ENCODE peak calls at places on chromosomes 16 and 17, in five cellular contexts. One of them, this sample, is unnamed.

GRCh38 chr17:14776791-14777190 is 475.9 kb downstream of the HS3ST3B1 start:
- DNase-seq in B cell: no peak
- DNase-seq in mammary epithelial cell: peak; percentile 98
- DNase-seq in fibroblast of pulmonary artery: no peak
- DNase-seq in body of pancreas: no peak
- DNase-seq in this sample: no peak

GRCh38 chr16:48041861-48042435 is 113.8 kb downstream of the ABCC12 start:
- DNase-seq in B cell: no peak
- DNase-seq in mammary epithelial cell: peak; percentile 11
- DNase-seq in fibroblast of pulmonary artery: no peak
- DNase-seq in body of pancreas: no peak
- DNase-seq in this sample: no peak

GRCh38 chr17:73760186-73760758 is 116.0 kb upstream of the SDK2 start:
- DNase-seq in B cell: no peak
- DNase-seq in mammary epithelial cell: no peak
- DNase-seq in fibroblast of pulmonary artery: no peak
- DNase-seq in body of pancreas: no peak
- DNase-seq in this sample: no peak

GRCh38 chr17:1709971-1710806 is at the start of gene TLCD2:
- DNase-seq in B cell: no peak
- DNase-seq in mammary epithelial cell: peak; percentile 60
- DNase-seq in fibroblast of pulmonary artery: peak; percentile 65
- DNase-seq in body of pancreas: peak; percentile 68
- DNase-seq in this sample: peak; percentile 54

GRCh38 chr16:149024-149675 is 3.3 kb upstream of the HBZ start:
- DNase-seq in B cell: no peak
- DNase-seq in mammary epithelial cell: no peak
- DNase-seq in fibroblast of pulmonary artery: no peak
- DNase-seq in body of pancreas: no peak
- DNase-seq in this sample: no peak

GRCh38 chr17:2690165-2691068 is 21.1 kb downstream of the CLUH start:
- DNase-seq in B cell: no peak
- DNase-seq in mammary epithelial cell: no peak
- DNase-seq in fibroblast of pulmonary artery: no peak
- DNase-seq in body of pancreas: no peak
- DNase-seq in this sample: peak; percentile 39

GRCh38 chr16:11700264-11701029 is 32.2 kb downstream of the SNN start:
- DNase-seq in B cell: no peak
- DNase-seq in mammary epithelial cell: no peak
- DNase-seq in fibroblast of pulmonary artery: peak; percentile 37
- DNase-seq in body of pancreas: no peak
- DNase-seq in this sample: no peak

GRCh38 chr17:29590979-29591736 is 1.7 kb upstream of the GIT1 start:
- DNase-seq in B cell: no peak
- DNase-seq in mammary epithelial cell: no peak
- DNase-seq in fibroblast of pulmonary artery: peak; percentile 49
- DNase-seq in body of pancreas: no peak
- DNase-seq in this sample: peak; percentile 63

GRCh38 chr16:85337910-85338637 is 225.8 kb upstream of the CIBAR2 start:
- DNase-seq in B cell: no peak
- DNase-seq in mammary epithelial cell: no peak
- DNase-seq in fibroblast of pulmonary artery: no peak
- DNase-seq in body of pancreas: no peak
- DNase-seq in this sample: no peak

GRCh38 chr17:39404542-39405378 is 3.3 kb upstream of the FBXL20 start:
- DNase-seq in B cell: no peak
- DNase-seq in mammary epithelial cell: peak; percentile 83
- DNase-seq in fibroblast of pulmonary artery: peak; percentile 86
- DNase-seq in body of pancreas: no peak
- DNase-seq in this sample: no peak

GRCh38 chr17:68910256-68910705 is 44.9 kb downstream of the ABCA8 start:
- DNase-seq in B cell: no peak
- DNase-seq in mammary epithelial cell: peak; percentile 5
- DNase-seq in fibroblast of pulmonary artery: peak; percentile 40
- DNase-seq in body of pancreas: no peak
- DNase-seq in this sample: no peak

GRCh38 chr17:69047368-69048263 is 13.1 kb downstream of the ABCA9 start:
- DNase-seq in B cell: no peak
- DNase-seq in mammary epithelial cell: peak; percentile 52
- DNase-seq in fibroblast of pulmonary artery: peak; percentile 99
- DNase-seq in body of pancreas: peak; percentile 80
- DNase-seq in this sample: no peak

GRCh38 chr17:75843577-75844529 is at the start of gene UNC13D:
- DNase-seq in B cell: peak; percentile 66
- DNase-seq in mammary epithelial cell: peak; percentile 27
- DNase-seq in fibroblast of pulmonary artery: no peak
- DNase-seq in body of pancreas: peak; percentile 42
- DNase-seq in this sample: peak; percentile 81

GRCh38 chr16:88633684-88634140 is 4.7 kb upstream of the IL17C start:
- DNase-seq in B cell: no peak
- DNase-seq in mammary epithelial cell: peak; percentile 24
- DNase-seq in fibroblast of pulmonary artery: peak; percentile 31
- DNase-seq in body of pancreas: no peak
- DNase-seq in this sample: peak; percentile 88

GRCh38 chr17:4556996-4557395 is 1.8 kb upstream of the MYBBP1A start:
- DNase-seq in B cell: no peak
- DNase-seq in mammary epithelial cell: no peak
- DNase-seq in fibroblast of pulmonary artery: no peak
- DNase-seq in body of pancreas: no peak
- DNase-seq in this sample: no peak

GRCh38 chr17:59786536-59787319 is 79.3 kb downstream of the VMP1 start:
- DNase-seq in B cell: peak; percentile 90
- DNase-seq in mammary epithelial cell: peak; percentile 100
- DNase-seq in fibroblast of pulmonary artery: peak; percentile 100
- DNase-seq in body of pancreas: peak; percentile 58
- DNase-seq in this sample: peak; percentile 69

GRCh38 chr17:56806949-56807348 is 26.8 kb downstream of the C17orf67 start:
- DNase-seq in B cell: no peak
- DNase-seq in mammary epithelial cell: no peak
- DNase-seq in fibroblast of pulmonary artery: no peak
- DNase-seq in body of pancreas: no peak
- DNase-seq in this sample: no peak
- TF ChIP-seq CTCF in B cell: no peak
- TF ChIP-seq CTCF in mammary epithelial cell: no peak
- TF ChIP-seq CTCF in fibroblast of pulmonary artery: no peak
- TF ChIP-seq CTCF in body of pancreas: no peak
- TF ChIP-seq CTCF in this sample: no peak

GRCh38 chr17:8753976-8754440 is 4.3 kb downstream of the SPDYE4 start:
- DNase-seq in B cell: no peak
- DNase-seq in mammary epithelial cell: peak; percentile 20
- DNase-seq in fibroblast of pulmonary artery: peak; percentile 28
- DNase-seq in body of pancreas: no peak
- DNase-seq in this sample: peak; percentile 60
- TF ChIP-seq CTCF in B cell: peak; percentile 37
- TF ChIP-seq CTCF in mammary epithelial cell: peak; percentile 56
- TF ChIP-seq CTCF in fibroblast of pulmonary artery: peak; percentile 47
- TF ChIP-seq CTCF in body of pancreas: peak; percentile 40
- TF ChIP-seq CTCF in this sample: no peak

GRCh38 chr17:58312824-58313223 is 15.8 kb downstream of the TSPOAP1 start:
- DNase-seq in B cell: no peak
- DNase-seq in mammary epithelial cell: no peak
- DNase-seq in fibroblast of pulmonary artery: no peak
- DNase-seq in body of pancreas: no peak
- DNase-seq in this sample: no peak
- TF ChIP-seq CTCF in B cell: no peak
- TF ChIP-seq CTCF in mammary epithelial cell: no peak
- TF ChIP-seq CTCF in fibroblast of pulmonary artery: no peak
- TF ChIP-seq CTCF in body of pancreas: no peak
- TF ChIP-seq CTCF in this sample: no peak

GRCh38 chr17:77146882-77147281 is 6.1 kb downstream of the SEC14L1 start:
- DNase-seq in B cell: no peak
- DNase-seq in mammary epithelial cell: no peak
- DNase-seq in fibroblast of pulmonary artery: no peak
- DNase-seq in body of pancreas: peak; percentile 76
- DNase-seq in this sample: no peak
- TF ChIP-seq CTCF in B cell: no peak
- TF ChIP-seq CTCF in mammary epithelial cell: no peak
- TF ChIP-seq CTCF in fibroblast of pulmonary artery: no peak
- TF ChIP-seq CTCF in body of pancreas: peak; percentile 45
- TF ChIP-seq CTCF in this sample: peak; percentile 44

GRCh38 chr17:44637066-44637465 is 19.2 kb upstream of the MEIOC start:
- DNase-seq in B cell: no peak
- DNase-seq in mammary epithelial cell: no peak
- DNase-seq in fibroblast of pulmonary artery: no peak
- DNase-seq in body of pancreas: no peak
- DNase-seq in this sample: no peak

GRCh38 chr17:44645341-44645740 is 10.9 kb upstream of the MEIOC start:
- DNase-seq in B cell: no peak
- DNase-seq in mammary epithelial cell: no peak
- DNase-seq in fibroblast of pulmonary artery: no peak
- DNase-seq in body of pancreas: no peak
- DNase-seq in this sample: no peak

GRCh38 chr17:44646280-44646679 is 10.0 kb upstream of the MEIOC start:
- DNase-seq in B cell: no peak
- DNase-seq in mammary epithelial cell: no peak
- DNase-seq in fibroblast of pulmonary artery: no peak
- DNase-seq in body of pancreas: no peak
- DNase-seq in this sample: no peak

GRCh38 chr17:44642861-44643260 is 13.4 kb upstream of the MEIOC start:
- DNase-seq in B cell: no peak
- DNase-seq in mammary epithelial cell: no peak
- DNase-seq in fibroblast of pulmonary artery: no peak
- DNase-seq in body of pancreas: no peak
- DNase-seq in this sample: no peak
- TF ChIP-seq CTCF in B cell: no peak
- TF ChIP-seq CTCF in mammary epithelial cell: no peak
- TF ChIP-seq CTCF in fibroblast of pulmonary artery: no peak
- TF ChIP-seq CTCF in body of pancreas: no peak
- TF ChIP-seq CTCF in this sample: no peak

This sample was measured in GM20000.